ENCODE peak calls at places on chromosome 10, in six cellular contexts. One of them, this sample, is unnamed.

GRCh38 chr10:87816842-87817178 is 1.2 kb downstream of the ATAD1 start:
- DNase-seq in H1: no peak
- DNase-seq in IMR-90: no peak
- DNase-seq in H9: no peak
- DNase-seq in mesenchymal stem cell: peak; percentile 26
- DNase-seq in trophoblast cell: no peak
- DNase-seq in this sample: no peak

GRCh38 chr10:102615361-102615760 is 28.9 kb upstream of the TRIM8 start:
- DNase-seq in H1: peak; percentile 86
- DNase-seq in IMR-90: no peak
- DNase-seq in H9: peak; percentile 79
- DNase-seq in mesenchymal stem cell: no peak
- DNase-seq in trophoblast cell: no peak
- DNase-seq in this sample: no peak

GRCh38 chr10:61760943-61761824 is 98.5 kb downstream of the CABCOCO1 start:
- DNase-seq in H1: no peak
- DNase-seq in IMR-90: peak; percentile 87
- DNase-seq in H9: no peak
- DNase-seq in mesenchymal stem cell: peak; percentile 84
- DNase-seq in trophoblast cell: no peak
- DNase-seq in this sample: no peak

GRCh38 chr10:43206391-43207235 is 60.3 kb downstream of the RASGEF1A start:
- DNase-seq in H1: no peak
- DNase-seq in IMR-90: no peak
- DNase-seq in H9: peak; percentile 25
- DNase-seq in mesenchymal stem cell: no peak
- DNase-seq in trophoblast cell: no peak
- DNase-seq in this sample: no peak

GRCh38 chr10:11587860-11588259 is 23.6 kb downstream of the USP6NL start:
- DNase-seq in H1: no peak
- DNase-seq in IMR-90: no peak
- DNase-seq in H9: no peak
- DNase-seq in mesenchymal stem cell: no peak
- DNase-seq in trophoblast cell: peak; percentile 74
- DNase-seq in this sample: no peak

GRCh38 chr10:317219-317868 is 182.1 kb downstream of the ZMYND11 start:
- DNase-seq in H1: no peak
- DNase-seq in IMR-90: peak; percentile 90
- DNase-seq in H9: no peak
- DNase-seq in mesenchymal stem cell: peak; percentile 79
- DNase-seq in trophoblast cell: no peak
- DNase-seq in this sample: no peak

GRCh38 chr10:71693377-71693776 is 26.2 kb downstream of the C10orf105 start:
- DNase-seq in H1: no peak
- DNase-seq in IMR-90: no peak
- DNase-seq in H9: no peak
- DNase-seq in mesenchymal stem cell: no peak
- DNase-seq in trophoblast cell: no peak
- DNase-seq in this sample: no peak

GRCh38 chr10:83346216-83346910 is 792.9 kb upstream of the GHITM start:
- DNase-seq in H1: no peak
- DNase-seq in IMR-90: peak; percentile 4
- DNase-seq in H9: no peak
- DNase-seq in mesenchymal stem cell: no peak
- DNase-seq in trophoblast cell: no peak
- DNase-seq in this sample: no peak

GRCh38 chr10:116891208-116891607 is 41.9 kb downstream of the ENO4 start:
- DNase-seq in H1: no peak
- DNase-seq in IMR-90: peak; percentile 94
- DNase-seq in H9: no peak
- DNase-seq in mesenchymal stem cell: peak; percentile 29
- DNase-seq in trophoblast cell: no peak
- DNase-seq in this sample: no peak

GRCh38 chr10:44005788-44006099 is 357.1 kb upstream of the ZNF32 start:
- DNase-seq in H1: no peak
- DNase-seq in IMR-90: no peak
- DNase-seq in H9: no peak
- DNase-seq in mesenchymal stem cell: no peak
- DNase-seq in trophoblast cell: no peak
- DNase-seq in this sample: no peak

GRCh38 chr10:30454744-30455498 is 20.9 kb downstream of the MAP3K8 start:
- DNase-seq in H1: no peak
- DNase-seq in IMR-90: peak; percentile 86
- DNase-seq in H9: no peak
- DNase-seq in mesenchymal stem cell: peak; percentile 49
- DNase-seq in trophoblast cell: peak; percentile 29
- DNase-seq in this sample: no peak

GRCh38 chr10:11506247-11506789 is 105.1 kb downstream of the USP6NL start:
- DNase-seq in H1: no peak
- DNase-seq in IMR-90: no peak
- DNase-seq in H9: no peak
- DNase-seq in mesenchymal stem cell: no peak
- DNase-seq in trophoblast cell: no peak
- DNase-seq in this sample: no peak

GRCh38 chr10:97336942-97337719 is 2.6 kb upstream of the FRAT2 start:
- DNase-seq in H1: peak; percentile 72
- DNase-seq in IMR-90: no peak
- DNase-seq in H9: peak; percentile 76
- DNase-seq in mesenchymal stem cell: no peak
- DNase-seq in trophoblast cell: peak; percentile 84
- DNase-seq in this sample: peak; percentile 57

GRCh38 chr10:71584461-71584860 is 135.1 kb downstream of the C10orf105 start:
- DNase-seq in H1: no peak
- DNase-seq in IMR-90: no peak
- DNase-seq in H9: no peak
- DNase-seq in mesenchymal stem cell: peak; percentile 10
- DNase-seq in trophoblast cell: no peak
- DNase-seq in this sample: no peak

GRCh38 chr10:130137077-130137448 is 872 bp downstream of the GLRX3 start:
- DNase-seq in H1: no peak
- DNase-seq in IMR-90: peak; percentile 48
- DNase-seq in H9: no peak
- DNase-seq in mesenchymal stem cell: peak; percentile 80
- DNase-seq in trophoblast cell: no peak
- DNase-seq in this sample: peak; percentile 26

GRCh38 chr10:59033622-59034021 is 142.8 kb upstream of the PHYHIPL start:
- DNase-seq in H1: no peak
- DNase-seq in IMR-90: no peak
- DNase-seq in H9: no peak
- DNase-seq in mesenchymal stem cell: no peak
- DNase-seq in trophoblast cell: no peak
- DNase-seq in this sample: no peak

GRCh38 chr10:125171402-125172316 is 11.3 kb upstream of the CTBP2 start:
- DNase-seq in H1: no peak
- DNase-seq in IMR-90: no peak
- DNase-seq in H9: no peak
- DNase-seq in mesenchymal stem cell: no peak
- DNase-seq in trophoblast cell: no peak
- DNase-seq in this sample: no peak

GRCh38 chr10:34734918-34735317 is 80.2 kb downstream of the PARD3 start:
- DNase-seq in H1: no peak
- DNase-seq in IMR-90: no peak
- DNase-seq in H9: no peak
- DNase-seq in mesenchymal stem cell: no peak
- DNase-seq in trophoblast cell: no peak
- DNase-seq in this sample: no peak

GRCh38 chr10:34730726-34731125 is 84.4 kb downstream of the PARD3 start:
- DNase-seq in H1: no peak
- DNase-seq in IMR-90: no peak
- DNase-seq in H9: no peak
- DNase-seq in mesenchymal stem cell: no peak
- DNase-seq in trophoblast cell: no peak
- DNase-seq in this sample: no peak

GRCh38 chr10:34731213-34731612 is 83.9 kb downstream of the PARD3 start:
- DNase-seq in H1: no peak
- DNase-seq in IMR-90: no peak
- DNase-seq in H9: no peak
- DNase-seq in mesenchymal stem cell: no peak
- DNase-seq in trophoblast cell: no peak
- DNase-seq in this sample: no peak

GRCh38 chr10:34731885-34732701 is 83.0 kb downstream of the PARD3 start:
- DNase-seq in H1: no peak
- DNase-seq in IMR-90: peak; percentile 61
- DNase-seq in H9: no peak
- DNase-seq in mesenchymal stem cell: peak; percentile 56
- DNase-seq in trophoblast cell: no peak
- DNase-seq in this sample: no peak

DNA sequence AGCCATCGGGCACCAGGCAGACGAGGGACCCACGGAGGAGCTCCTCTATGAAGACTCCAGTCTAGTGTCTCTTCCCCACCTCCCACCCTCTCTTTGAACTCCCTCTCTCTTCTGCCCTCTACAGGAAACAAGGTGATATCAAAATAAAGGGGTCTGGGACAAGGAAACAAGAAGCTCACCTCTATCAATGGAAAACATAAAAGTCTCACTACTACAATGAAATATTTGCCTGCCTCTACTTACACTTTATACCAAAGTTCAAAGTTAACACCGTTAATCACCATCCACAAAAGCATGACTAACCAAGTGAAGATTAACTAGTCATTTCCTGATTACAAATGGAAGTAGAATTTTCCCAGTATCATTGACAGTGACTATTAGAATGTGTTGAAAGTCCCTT is 82.2 kb downstream of the PARD3 start:
- DNase-seq in H1: no peak
- DNase-seq in IMR-90: peak; percentile 64
- DNase-seq in H9: no peak
- DNase-seq in mesenchymal stem cell: peak; percentile 66
- DNase-seq in trophoblast cell: no peak
- DNase-seq in this sample: no peak
- H4K91ac ChIP-seq in H1: no peak overlapping the region
- H4K91ac ChIP-seq in IMR-90: peak overlapping the region; percentile 66
- H4K91ac ChIP-seq in H9: no peak overlapping the region
- H4K91ac ChIP-seq in mesenchymal stem cell: no peak overlapping the region
- H4K91ac ChIP-seq in trophoblast cell: no peak overlapping the region
- H4K91ac ChIP-seq in this sample: no peak overlapping the region

GRCh38 chr10:47261556-47261955 is 38.4 kb upstream of the GDF10 start:
- DNase-seq in H1: peak; percentile 34
- DNase-seq in IMR-90: no peak
- DNase-seq in H9: no peak
- DNase-seq in mesenchymal stem cell: no peak
- DNase-seq in trophoblast cell: no peak
- DNase-seq in this sample: no peak
- H3K27ac ChIP-seq in H1: no peak overlapping the region
- H3K27ac ChIP-seq in IMR-90: no peak overlapping the region
- H3K27ac ChIP-seq in H9: no peak overlapping the region
- H3K27ac ChIP-seq in mesenchymal stem cell: no peak overlapping the region
- H3K27ac ChIP-seq in trophoblast cell: no peak overlapping the region
- H3K27ac ChIP-seq in this sample: no peak overlapping the region

GRCh38 chr10:13356392-13356791 is 8.3 kb upstream of the SEPHS1 start:
- DNase-seq in H1: no peak
- DNase-seq in IMR-90: no peak
- DNase-seq in H9: no peak
- DNase-seq in mesenchymal stem cell: no peak
- DNase-seq in trophoblast cell: no peak
- DNase-seq in this sample: no peak

GRCh38 chr10:13349776-13350274 is 1.7 kb upstream of the SEPHS1 start:
- DNase-seq in H1: peak; percentile 87
- DNase-seq in IMR-90: peak; percentile 54
- DNase-seq in H9: peak; percentile 96
- DNase-seq in mesenchymal stem cell: peak; percentile 71
- DNase-seq in trophoblast cell: no peak
- DNase-seq in this sample: no peak

GRCh38 chr10:13354783-13355182 is 6.7 kb upstream of the SEPHS1 start:
- DNase-seq in H1: no peak
- DNase-seq in IMR-90: no peak
- DNase-seq in H9: no peak
- DNase-seq in mesenchymal stem cell: no peak
- DNase-seq in trophoblast cell: no peak
- DNase-seq in this sample: no peak

GRCh38 chr10:13351340-13351915 is 3.3 kb upstream of the SEPHS1 start:
- DNase-seq in H1: peak; percentile 70
- DNase-seq in IMR-90: no peak
- DNase-seq in H9: peak; percentile 88
- DNase-seq in mesenchymal stem cell: no peak
- DNase-seq in trophoblast cell: no peak
- DNase-seq in this sample: no peak

DNA sequence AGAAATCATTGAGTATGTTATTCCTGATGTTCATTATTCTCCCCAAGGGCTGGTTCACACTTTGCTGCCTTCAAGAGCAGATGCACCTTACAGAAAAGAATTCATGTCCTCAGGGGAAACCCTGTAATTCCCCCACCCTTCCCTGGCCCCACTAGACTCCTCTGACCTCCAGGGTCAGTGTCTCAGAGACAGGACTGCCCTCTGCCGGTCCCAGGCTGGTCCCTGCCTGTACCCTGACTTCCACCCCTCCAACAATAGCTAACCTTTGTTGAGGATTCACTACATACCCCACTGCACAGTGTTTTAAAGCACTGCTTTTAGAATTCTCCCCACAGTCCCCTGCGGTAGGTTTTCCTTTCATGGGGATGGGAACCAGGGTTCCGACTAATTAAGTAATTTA is 4.4 kb upstream of the SEPHS1 start:
- DNase-seq in H1: peak; percentile 65
- DNase-seq in IMR-90: no peak
- DNase-seq in H9: peak; percentile 68
- DNase-seq in mesenchymal stem cell: no peak
- DNase-seq in trophoblast cell: no peak
- DNase-seq in this sample: no peak
- H4K91ac ChIP-seq in H1: peak overlapping the region; percentile 81
- H4K91ac ChIP-seq in IMR-90: no peak overlapping the region
- H4K91ac ChIP-seq in H9: no peak overlapping the region
- H4K91ac ChIP-seq in mesenchymal stem cell: no peak overlapping the region
- H4K91ac ChIP-seq in trophoblast cell: no peak overlapping the region
- H4K91ac ChIP-seq in this sample: no peak overlapping the region

GRCh38 chr10:63700935-63701263 is 179.7 kb downstream of the REEP3 start:
- DNase-seq in H1: no peak
- DNase-seq in IMR-90: peak; percentile 67
- DNase-seq in H9: no peak
- DNase-seq in mesenchymal stem cell: no peak
- DNase-seq in trophoblast cell: no peak
- DNase-seq in this sample: no peak

GRCh38 chr10:63700209-63700934 is 179.2 kb downstream of the REEP3 start:
- DNase-seq in H1: no peak
- DNase-seq in IMR-90: peak; percentile 99
- DNase-seq in H9: no peak
- DNase-seq in mesenchymal stem cell: peak; percentile 96
- DNase-seq in trophoblast cell: peak; percentile 52
- DNase-seq in this sample: no peak

GRCh38 chr10:63703113-63703670 is 182.0 kb downstream of the REEP3 start:
- DNase-seq in H1: no peak
- DNase-seq in IMR-90: peak; percentile 43
- DNase-seq in H9: no peak
- DNase-seq in mesenchymal stem cell: peak; percentile 28
- DNase-seq in trophoblast cell: no peak
- DNase-seq in this sample: no peak

GRCh38 chr10:63703740-63704345 is 182.6 kb downstream of the REEP3 start:
- DNase-seq in H1: no peak
- DNase-seq in IMR-90: no peak
- DNase-seq in H9: no peak
- DNase-seq in mesenchymal stem cell: no peak
- DNase-seq in trophoblast cell: no peak
- DNase-seq in this sample: no peak

DNA sequence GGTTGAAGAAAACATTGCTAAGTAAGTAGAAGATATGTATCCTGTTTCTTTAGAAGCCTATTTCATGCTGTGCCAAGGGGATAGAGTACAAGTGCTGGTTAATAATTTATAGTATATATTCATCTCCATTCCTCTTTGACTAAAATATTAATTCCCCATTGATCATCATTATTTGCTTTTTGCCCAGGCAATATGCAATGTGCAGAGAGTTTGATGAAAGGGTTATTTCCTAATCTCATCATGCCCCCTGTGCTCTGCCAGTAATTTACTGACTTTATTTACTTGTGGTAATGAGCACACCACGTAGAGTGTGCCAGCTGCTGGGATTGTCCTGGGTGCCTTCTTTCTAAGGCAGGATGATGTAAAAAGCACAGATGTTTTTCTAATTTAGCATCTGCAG is 180.9 kb downstream of the REEP3 start:
- DNase-seq in H1: no peak
- DNase-seq in IMR-90: no peak
- DNase-seq in H9: no peak
- DNase-seq in mesenchymal stem cell: no peak
- DNase-seq in trophoblast cell: no peak
- DNase-seq in this sample: no peak
- H3K27ac ChIP-seq in H1: no peak overlapping the region
- H3K27ac ChIP-seq in IMR-90: no peak overlapping the region
- H3K27ac ChIP-seq in H9: no peak overlapping the region
- H3K27ac ChIP-seq in mesenchymal stem cell: no peak overlapping the region
- H3K27ac ChIP-seq in trophoblast cell: no peak overlapping the region
- H3K27ac ChIP-seq in this sample: no peak overlapping the region